ENCODE peak calls at places on chromosomes 7 and 10, in eight cellular contexts. One of them, this sample, is unnamed.

GRCh38 chr10:20004087-20004523 is 187.9 kb downstream of the PLXDC2 start:
- DNase-seq in HEK293T: no peak
- DNase-seq in gastrocnemius medialis: no peak
- DNase-seq in astrocyte of the cerebellum: peak
- DNase-seq in kidney tubule cell: peak
- DNase-seq in fibroblast of gingiva: peak
- DNase-seq in SHP77: no peak
- DNase-seq in stimulated activated CD4-positive, alpha-beta T cell treated with anti-CD3 and anti-CD28 coated beads, Interleukin-1b, Interleukin-23, amount 100 ng/mL, for 24 hours: no peak
- DNase-seq in this sample: peak

GRCh38 chr10:35412900-35413491 is 76.7 kb downstream of the CCNY start:
- DNase-seq in astrocyte of the cerebellum: peak
- DNase-seq in fibroblast of gingiva: no peak
- DNase-seq in stimulated activated CD4-positive, alpha-beta T cell treated with anti-CD3 and anti-CD28 coated beads, Interleukin-1b, Interleukin-23, amount 100 ng/mL, for 24 hours: no peak
- DNase-seq in kidney tubule cell: peak
- DNase-seq in SHP77: no peak
- DNase-seq in HEK293T: no peak
- DNase-seq in gastrocnemius medialis: no peak
- DNase-seq in this sample: no peak

GRCh38 chr10:21368022-21368582 is 157.4 kb downstream of the SKIDA1 start:
- DNase-seq in fibroblast of gingiva: no peak
- DNase-seq in HEK293T: no peak
- DNase-seq in SHP77: no peak
- DNase-seq in astrocyte of the cerebellum: no peak
- DNase-seq in gastrocnemius medialis: no peak
- DNase-seq in kidney tubule cell: no peak
- DNase-seq in stimulated activated CD4-positive, alpha-beta T cell treated with anti-CD3 and anti-CD28 coated beads, Interleukin-1b, Interleukin-23, amount 100 ng/mL, for 24 hours: no peak
- DNase-seq in this sample: peak

GRCh38 chr10:88156341-88156740 is 292.9 kb downstream of the PTEN start:
- DNase-seq in astrocyte of the cerebellum: no peak
- DNase-seq in gastrocnemius medialis: no peak
- DNase-seq in kidney tubule cell: peak
- DNase-seq in stimulated activated CD4-positive, alpha-beta T cell treated with anti-CD3 and anti-CD28 coated beads, Interleukin-1b, Interleukin-23, amount 100 ng/mL, for 24 hours: no peak
- DNase-seq in HEK293T: no peak
- DNase-seq in fibroblast of gingiva: no peak
- DNase-seq in SHP77: no peak
- DNase-seq in this sample: no peak

GRCh38 chr10:98344589-98345038 is 70.4 kb downstream of the PYROXD2 start:
- DNase-seq in SHP77: peak
- DNase-seq in astrocyte of the cerebellum: peak
- DNase-seq in kidney tubule cell: no peak
- DNase-seq in HEK293T: no peak
- DNase-seq in stimulated activated CD4-positive, alpha-beta T cell treated with anti-CD3 and anti-CD28 coated beads, Interleukin-1b, Interleukin-23, amount 100 ng/mL, for 24 hours: no peak
- DNase-seq in gastrocnemius medialis: peak
- DNase-seq in fibroblast of gingiva: peak
- DNase-seq in this sample: peak

GRCh38 chr10:113071446-113071845 is 121.4 kb downstream of the TCF7L2 start:
- DNase-seq in SHP77: no peak
- DNase-seq in gastrocnemius medialis: no peak
- DNase-seq in astrocyte of the cerebellum: no peak
- DNase-seq in kidney tubule cell: no peak
- DNase-seq in fibroblast of gingiva: no peak
- DNase-seq in stimulated activated CD4-positive, alpha-beta T cell treated with anti-CD3 and anti-CD28 coated beads, Interleukin-1b, Interleukin-23, amount 100 ng/mL, for 24 hours: no peak
- DNase-seq in HEK293T: no peak
- DNase-seq in this sample: no peak

GRCh38 chr10:24503627-24504320 is 219.9 kb downstream of the ARHGAP21 start:
- DNase-seq in astrocyte of the cerebellum: peak
- DNase-seq in gastrocnemius medialis: no peak
- DNase-seq in SHP77: no peak
- DNase-seq in fibroblast of gingiva: peak
- DNase-seq in HEK293T: peak
- DNase-seq in kidney tubule cell: peak
- DNase-seq in stimulated activated CD4-positive, alpha-beta T cell treated with anti-CD3 and anti-CD28 coated beads, Interleukin-1b, Interleukin-23, amount 100 ng/mL, for 24 hours: no peak
- DNase-seq in this sample: peak

GRCh38 chr10:103284170-103284569 is 7.2 kb downstream of the INA start:
- DNase-seq in fibroblast of gingiva: peak
- DNase-seq in kidney tubule cell: peak
- DNase-seq in SHP77: no peak
- DNase-seq in HEK293T: no peak
- DNase-seq in astrocyte of the cerebellum: no peak
- DNase-seq in stimulated activated CD4-positive, alpha-beta T cell treated with anti-CD3 and anti-CD28 coated beads, Interleukin-1b, Interleukin-23, amount 100 ng/mL, for 24 hours: no peak
- DNase-seq in gastrocnemius medialis: no peak
- DNase-seq in this sample: no peak

GRCh38 chr7:30148951-30149459 is 14.2 kb downstream of the MTURN start:
- DNase-seq in HEK293T: no peak
- DNase-seq in kidney tubule cell: peak
- DNase-seq in SHP77: no peak
- DNase-seq in stimulated activated CD4-positive, alpha-beta T cell treated with anti-CD3 and anti-CD28 coated beads, Interleukin-1b, Interleukin-23, amount 100 ng/mL, for 24 hours: no peak
- DNase-seq in fibroblast of gingiva: no peak
- DNase-seq in astrocyte of the cerebellum: no peak
- DNase-seq in gastrocnemius medialis: no peak
- DNase-seq in this sample: no peak

GRCh38 chr7:29604702-29605101 is 41.1 kb downstream of the PRR15 start:
- DNase-seq in gastrocnemius medialis: no peak
- DNase-seq in fibroblast of gingiva: no peak
- DNase-seq in SHP77: no peak
- DNase-seq in astrocyte of the cerebellum: no peak
- DNase-seq in stimulated activated CD4-positive, alpha-beta T cell treated with anti-CD3 and anti-CD28 coated beads, Interleukin-1b, Interleukin-23, amount 100 ng/mL, for 24 hours: no peak
- DNase-seq in HEK293T: no peak
- DNase-seq in kidney tubule cell: no peak
- DNase-seq in this sample: no peak

GRCh38 chr7:5872326-5872725 is 8.3 kb upstream of the OCM start:
- DNase-seq in SHP77: no peak
- DNase-seq in stimulated activated CD4-positive, alpha-beta T cell treated with anti-CD3 and anti-CD28 coated beads, Interleukin-1b, Interleukin-23, amount 100 ng/mL, for 24 hours: no peak
- DNase-seq in fibroblast of gingiva: no peak
- DNase-seq in astrocyte of the cerebellum: no peak
- DNase-seq in gastrocnemius medialis: no peak
- DNase-seq in kidney tubule cell: no peak
- DNase-seq in HEK293T: no peak
- DNase-seq in this sample: no peak

GRCh38 chr10:283916-284356 is 148.7 kb downstream of the ZMYND11 start:
- DNase-seq in kidney tubule cell: no peak
- DNase-seq in HEK293T: no peak
- DNase-seq in astrocyte of the cerebellum: no peak
- DNase-seq in SHP77: no peak
- DNase-seq in fibroblast of gingiva: no peak
- DNase-seq in gastrocnemius medialis: no peak
- DNase-seq in stimulated activated CD4-positive, alpha-beta T cell treated with anti-CD3 and anti-CD28 coated beads, Interleukin-1b, Interleukin-23, amount 100 ng/mL, for 24 hours: peak
- DNase-seq in this sample: no peak

GRCh38 chr7:55109384-55110167 is 90.8 kb downstream of the EGFR start:
- DNase-seq in stimulated activated CD4-positive, alpha-beta T cell treated with anti-CD3 and anti-CD28 coated beads, Interleukin-1b, Interleukin-23, amount 100 ng/mL, for 24 hours: no peak
- DNase-seq in fibroblast of gingiva: no peak
- DNase-seq in SHP77: no peak
- DNase-seq in HEK293T: no peak
- DNase-seq in gastrocnemius medialis: peak
- DNase-seq in kidney tubule cell: peak
- DNase-seq in astrocyte of the cerebellum: no peak
- DNase-seq in this sample: no peak

GRCh38 chr10:126080879-126081331 is 184.5 kb downstream of the FANK1 start:
- DNase-seq in gastrocnemius medialis: no peak
- DNase-seq in SHP77: no peak
- DNase-seq in astrocyte of the cerebellum: peak
- DNase-seq in kidney tubule cell: peak
- DNase-seq in fibroblast of gingiva: no peak
- DNase-seq in HEK293T: no peak
- DNase-seq in stimulated activated CD4-positive, alpha-beta T cell treated with anti-CD3 and anti-CD28 coated beads, Interleukin-1b, Interleukin-23, amount 100 ng/mL, for 24 hours: no peak
- DNase-seq in this sample: no peak

GRCh38 chr7:4667776-4668509 is 14.2 kb upstream of the FOXK1 start:
- DNase-seq in HEK293T: no peak
- DNase-seq in kidney tubule cell: no peak
- DNase-seq in fibroblast of gingiva: peak
- DNase-seq in stimulated activated CD4-positive, alpha-beta T cell treated with anti-CD3 and anti-CD28 coated beads, Interleukin-1b, Interleukin-23, amount 100 ng/mL, for 24 hours: no peak
- DNase-seq in SHP77: no peak
- DNase-seq in astrocyte of the cerebellum: peak
- DNase-seq in gastrocnemius medialis: no peak
- DNase-seq in this sample: no peak

GRCh38 chr7:9600974-9601373 is 1167.6 kb downstream of the NXPH1 start:
- DNase-seq in gastrocnemius medialis: no peak
- DNase-seq in HEK293T: no peak
- DNase-seq in fibroblast of gingiva: no peak
- DNase-seq in kidney tubule cell: no peak
- DNase-seq in stimulated activated CD4-positive, alpha-beta T cell treated with anti-CD3 and anti-CD28 coated beads, Interleukin-1b, Interleukin-23, amount 100 ng/mL, for 24 hours: no peak
- DNase-seq in astrocyte of the cerebellum: no peak
- DNase-seq in SHP77: no peak
- DNase-seq in this sample: peak

GRCh38 chr10:12406764-12407400 is 57.5 kb downstream of the CAMK1D start:
- DNase-seq in gastrocnemius medialis: no peak
- DNase-seq in astrocyte of the cerebellum: no peak
- DNase-seq in SHP77: no peak
- DNase-seq in stimulated activated CD4-positive, alpha-beta T cell treated with anti-CD3 and anti-CD28 coated beads, Interleukin-1b, Interleukin-23, amount 100 ng/mL, for 24 hours: no peak
- DNase-seq in kidney tubule cell: no peak
- DNase-seq in fibroblast of gingiva: no peak
- DNase-seq in HEK293T: no peak
- DNase-seq in this sample: no peak

GRCh38 chr7:108138911-108139310 is 8.8 kb upstream of the LAMB4 start:
- DNase-seq in SHP77: no peak
- DNase-seq in astrocyte of the cerebellum: no peak
- DNase-seq in fibroblast of gingiva: peak
- DNase-seq in gastrocnemius medialis: no peak
- DNase-seq in HEK293T: no peak
- DNase-seq in kidney tubule cell: no peak
- DNase-seq in stimulated activated CD4-positive, alpha-beta T cell treated with anti-CD3 and anti-CD28 coated beads, Interleukin-1b, Interleukin-23, amount 100 ng/mL, for 24 hours: no peak
- DNase-seq in this sample: no peak

GRCh38 chr7:16106300-16106699 is 315.0 kb downstream of the CRPPA start:
- DNase-seq in kidney tubule cell: no peak
- DNase-seq in stimulated activated CD4-positive, alpha-beta T cell treated with anti-CD3 and anti-CD28 coated beads, Interleukin-1b, Interleukin-23, amount 100 ng/mL, for 24 hours: no peak
- DNase-seq in gastrocnemius medialis: no peak
- DNase-seq in fibroblast of gingiva: no peak
- DNase-seq in astrocyte of the cerebellum: no peak
- DNase-seq in SHP77: no peak
- DNase-seq in HEK293T: no peak
- DNase-seq in this sample: no peak

GRCh38 chr10:32131388-32131787 is 75.2 kb upstream of the KIF5B start:
- DNase-seq in kidney tubule cell: no peak
- DNase-seq in fibroblast of gingiva: no peak
- DNase-seq in astrocyte of the cerebellum: no peak
- DNase-seq in stimulated activated CD4-positive, alpha-beta T cell treated with anti-CD3 and anti-CD28 coated beads, Interleukin-1b, Interleukin-23, amount 100 ng/mL, for 24 hours: no peak
- DNase-seq in SHP77: no peak
- DNase-seq in HEK293T: no peak
- DNase-seq in gastrocnemius medialis: no peak
- DNase-seq in this sample: no peak

GRCh38 chr7:129383542-129384132 is 50.6 kb upstream of the STRIP2 start:
- DNase-seq in stimulated activated CD4-positive, alpha-beta T cell treated with anti-CD3 and anti-CD28 coated beads, Interleukin-1b, Interleukin-23, amount 100 ng/mL, for 24 hours: no peak
- DNase-seq in HEK293T: no peak
- DNase-seq in fibroblast of gingiva: no peak
- DNase-seq in astrocyte of the cerebellum: no peak
- DNase-seq in SHP77: no peak
- DNase-seq in kidney tubule cell: no peak
- DNase-seq in gastrocnemius medialis: no peak
- DNase-seq in this sample: no peak

This sample was measured in NAMALWA.